ENCODE peak calls at places on chromosomes 1 and 21, in five cellular contexts. O is adrenal gland, N is aorta, P is fibroblast of lung, X is SK-N-SH. G is an unnamed sample. For H3K36me3 and H3K4me1, the result is how much of the 10 kb centered on the place peaks cover.

GRCh38 chr1:100347009-100347966 is 5.0 kb upstream of the CDC14A start:
- DNase-seq in P (peak), X (no peak), N (no peak), O (peak), G (no peak)

GRCh38 chr1:216902669-216903388 is 179.6 kb upstream of the ESRRG start:
- DNase-seq in X (no peak), N (no peak), O (no peak), P (peak), G (no peak)

GRCh38 chr21:41827951-41828883 is 50.9 kb downstream of the PRDM15 start:
- DNase-seq in P (no peak), N (peak), O (no peak), X (peak), G (no peak)

GRCh38 chr1:96116707-96117106 is 604.9 kb upstream of the PTBP2 start:
- DNase-seq in O (no peak), P (peak), X (no peak), N (no peak), G (no peak)

GRCh38 chr1:170096806-170097340 is 22.4 kb upstream of the KIFAP3 start:
- DNase-seq in P (no peak), O (no peak), N (no peak), X (no peak), G (no peak)

GRCh38 chr1:110608247-110608646 is 2.1 kb upstream of the KCNA2 start:
- DNase-seq in N (no peak), O (no peak), X (no peak), P (no peak), G (no peak)

GRCh38 chr1:3021801-3022401 is 634 bp downstream of the ACTRT2 start:
- DNase-seq in N (peak), P (no peak), X (no peak), O (no peak), G (no peak)

GRCh38 chr1:167076136-167076710 is 14.0 kb downstream of the GPA33 start:
- DNase-seq in N (no peak), P (no peak), X (no peak), O (no peak), G (no peak)

GRCh38 chr1:165129568-165130164 is 226.8 kb downstream of the LMX1A start:
- DNase-seq in P (peak), X (peak), O (peak), N (no peak), G (peak)

GRCh38 chr1:108878678-108879077 is 1.9 kb downstream of the GPSM2 start:
- DNase-seq in N (no peak), O (no peak), P (no peak), X (peak), G (no peak)

GRCh38 chr1:53982034-53982761 is 35.8 kb downstream of the LDLRAD1 start:
- DNase-seq in N (no peak), X (peak), O (peak), P (peak), G (peak)

GRCh38 chr1:11428789-11429188 is 50.2 kb upstream of the DISP3 start:
- DNase-seq in X (no peak), N (peak), O (no peak), P (no peak), G (no peak)

GRCh38 chr1:66563094-66563800 is 29.3 kb downstream of the SGIP1 start:
- DNase-seq in P (peak), O (no peak), N (no peak), X (no peak), G (no peak)

GRCh38 chr1:19640363-19641316 is 3.5 kb upstream of the NBL1 start:
- DNase-seq in N (no peak), O (no peak), X (peak), P (peak), G (peak)

GRCh38 chr1:55007626-55008025 is 8.9 kb downstream of the BSND start:
- DNase-seq in P (peak), X (no peak), O (no peak), N (peak), G (no peak)

GRCh38 chr1:60942896-60943633 is 139.3 kb upstream of the NFIA start:
- DNase-seq in O (no peak), N (no peak), X (no peak), P (no peak), G (no peak)

GRCh38 chr1:220031290-220031689 is 15.0 kb downstream of the EPRS1 start:
- DNase-seq in N (no peak), P (no peak), O (no peak), X (no peak), G (no peak)
- H3K36me3 ChIP-seq in N (under half), P (under half), O (under half), X (half or more), G (under half)

GRCh38 chr1:228274452-228275153 is 66.8 kb downstream of the OBSCN start:
- DNase-seq in P (no peak), N (peak), O (no peak), X (no peak), G (no peak)
- H3K27ac ChIP-seq in P (no peak), N (no peak), O (no peak), X (no peak), G (no peak)

GRCh38 chr21:15524855-15525254 is 204.9 kb upstream of the USP25 start:
- DNase-seq in P (no peak), X (no peak), O (no peak), N (no peak), G (no peak)
- H3K4me1 ChIP-seq in P (under half), X (under half), O (under half), N (under half), G (under half)

GRCh38 chr1:25621876-25622275 is 5.3 kb downstream of the MAN1C1 start:
- DNase-seq in N (no peak), O (no peak), X (no peak), P (no peak), G (no peak)

GRCh38 chr1:25624155-25624554 is 7.6 kb downstream of the MAN1C1 start:
- DNase-seq in X (no peak), P (no peak), O (no peak), N (no peak), G (no peak)

GRCh38 chr1:25623731-25624130 is 7.1 kb downstream of the MAN1C1 start:
- DNase-seq in N (no peak), P (no peak), O (no peak), X (no peak), G (no peak)

GRCh38 chr1:25622526-25622925 is 5.9 kb downstream of the MAN1C1 start:
- DNase-seq in P (no peak), X (no peak), N (no peak), O (no peak), G (no peak)

GRCh38 chr1:25623007-25623406 is 6.4 kb downstream of the MAN1C1 start:
- DNase-seq in P (no peak), O (no peak), X (no peak), N (no peak), G (no peak)
- H3K36me3 ChIP-seq in P (under half), O (under half), X (under half), N (under half), G (under half)

DNA sequence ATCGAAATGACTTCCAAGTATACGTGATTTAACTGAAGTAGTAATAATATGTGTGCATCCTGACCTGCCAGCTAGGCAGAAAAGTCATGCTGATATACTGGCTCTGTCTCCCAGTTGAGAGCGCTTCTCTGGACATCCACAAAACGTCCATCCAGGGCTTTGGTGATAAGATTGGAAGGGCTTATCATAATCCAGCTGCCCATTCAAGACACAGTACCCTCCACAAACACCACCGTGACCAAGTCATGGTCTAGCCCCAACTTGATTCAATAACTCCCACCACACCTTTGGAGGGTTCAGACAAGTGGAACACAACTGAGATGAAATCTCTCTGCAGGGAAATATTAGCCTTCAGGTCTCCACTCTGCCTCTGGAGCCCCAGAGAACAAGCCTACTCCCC is 76.2 kb downstream of the CD46 start:
- DNase-seq in X (no peak), N (no peak), O (no peak), P (no peak), G (no peak)
- H3K27ac ChIP-seq in X (no peak), N (no peak), O (peak), P (no peak), G (peak)

GRCh38 chr1:23337869-23338268 is 6.2 kb downstream of the HNRNPR start:
- DNase-seq in X (no peak), O (no peak), P (peak), N (no peak), G (no peak)
- H3K4me1 ChIP-seq in X (under half), O (under half), P (under half), N (under half), G (under half)

GRCh38 chr1:201149400-201149799 is 4.9 kb downstream of the TMEM9 start:
- DNase-seq in O (no peak), N (peak), P (peak), X (peak), G (no peak)
- H3K36me3 ChIP-seq in O (half or more), N (under half), P (under half), X (half or more), G (under half)

DNA sequence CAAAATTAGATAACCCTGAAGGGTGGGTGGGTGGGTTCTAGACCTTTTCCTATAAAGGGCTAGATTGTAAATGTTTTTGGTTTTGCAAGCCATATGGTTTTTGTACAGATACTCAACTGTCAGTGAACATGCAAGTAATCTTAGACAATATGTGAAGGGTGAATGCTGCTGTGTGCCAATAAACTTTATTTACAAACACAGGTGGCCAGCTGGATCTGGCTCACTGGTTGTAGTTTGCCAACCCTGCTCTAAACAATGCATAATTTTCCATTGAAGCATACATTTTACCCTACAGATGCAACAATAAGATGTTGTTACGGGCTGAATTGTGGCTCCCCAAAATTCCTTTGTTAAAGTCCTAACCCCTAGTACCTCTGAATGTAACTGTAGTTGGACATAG is 18.6 kb upstream of the TARBP1 start:
- DNase-seq in X (no peak), P (no peak), O (no peak), N (no peak), G (no peak)
- H3K27ac ChIP-seq in X (no peak), P (no peak), O (no peak), N (no peak), G (no peak)

G was measured in colonic mucosa.